ENCODE peak calls at places on chromosomes 5 and 9, in six cellular contexts. One of them, this sample, is unnamed.

GRCh38 chr5:68689010-68689409 is 404.8 kb upstream of the SLC30A5 start:
- DNase-seq in upper lobe of right lung: no peak
- DNase-seq in HCT116: no peak
- DNase-seq in Caco-2: no peak
- DNase-seq in type B pancreatic cell: no peak
- DNase-seq in CD8-positive, alpha-beta T cell: no peak
- DNase-seq in this sample: no peak

GRCh38 chr5:168967882-168968620 is 332.9 kb downstream of the SLIT3 start:
- DNase-seq in HCT116: no peak
- DNase-seq in type B pancreatic cell: no peak
- DNase-seq in upper lobe of right lung: no peak
- DNase-seq in Caco-2: no peak
- DNase-seq in CD8-positive, alpha-beta T cell: no peak
- DNase-seq in this sample: no peak

GRCh38 chr9:89478821-89479668 is 18.9 kb downstream of the SEMA4D start:
- DNase-seq in CD8-positive, alpha-beta T cell: no peak
- DNase-seq in Caco-2: no peak
- DNase-seq in type B pancreatic cell: no peak
- DNase-seq in HCT116: no peak
- DNase-seq in upper lobe of right lung: no peak
- DNase-seq in this sample: no peak

GRCh38 chr9:110180713-110181434 is 27.1 kb downstream of the C9orf152 start:
- DNase-seq in Caco-2: no peak
- DNase-seq in upper lobe of right lung: no peak
- DNase-seq in HCT116: no peak
- DNase-seq in type B pancreatic cell: no peak
- DNase-seq in CD8-positive, alpha-beta T cell: no peak
- DNase-seq in this sample: peak; percentile 55

GRCh38 chr5:60685700-60686099 is 14.3 kb downstream of the DEPDC1B start:
- DNase-seq in CD8-positive, alpha-beta T cell: no peak
- DNase-seq in upper lobe of right lung: no peak
- DNase-seq in type B pancreatic cell: no peak
- DNase-seq in Caco-2: no peak
- DNase-seq in HCT116: no peak
- DNase-seq in this sample: no peak

GRCh38 chr9:12759767-12760166 is 15.1 kb upstream of the LURAP1L start:
- DNase-seq in upper lobe of right lung: no peak
- DNase-seq in HCT116: no peak
- DNase-seq in Caco-2: no peak
- DNase-seq in CD8-positive, alpha-beta T cell: no peak
- DNase-seq in type B pancreatic cell: no peak
- DNase-seq in this sample: no peak

GRCh38 chr5:160398806-160399205 is 1.0 kb downstream of the FAM200C start:
- DNase-seq in CD8-positive, alpha-beta T cell: no peak
- DNase-seq in type B pancreatic cell: no peak
- DNase-seq in upper lobe of right lung: no peak
- DNase-seq in HCT116: no peak
- DNase-seq in Caco-2: no peak
- DNase-seq in this sample: no peak

GRCh38 chr5:131514316-131515275 is 120.4 kb downstream of the RAPGEF6 start:
- DNase-seq in type B pancreatic cell: no peak
- DNase-seq in Caco-2: no peak
- DNase-seq in CD8-positive, alpha-beta T cell: no peak
- DNase-seq in HCT116: no peak
- DNase-seq in upper lobe of right lung: no peak
- DNase-seq in this sample: no peak

GRCh38 chr5:66615136-66615535 is 18.9 kb downstream of the MAST4 start:
- DNase-seq in type B pancreatic cell: no peak
- DNase-seq in CD8-positive, alpha-beta T cell: no peak
- DNase-seq in HCT116: no peak
- DNase-seq in upper lobe of right lung: no peak
- DNase-seq in Caco-2: no peak
- DNase-seq in this sample: no peak

GRCh38 chr9:69089491-69089890 is 53.9 kb downstream of the FXN start:
- DNase-seq in Caco-2: no peak
- DNase-seq in HCT116: no peak
- DNase-seq in CD8-positive, alpha-beta T cell: no peak
- DNase-seq in type B pancreatic cell: no peak
- DNase-seq in upper lobe of right lung: no peak
- DNase-seq in this sample: no peak

GRCh38 chr5:33433303-33434255 is 7.2 kb upstream of the TARS1 start:
- DNase-seq in CD8-positive, alpha-beta T cell: no peak
- DNase-seq in upper lobe of right lung: no peak
- DNase-seq in Caco-2: no peak
- DNase-seq in type B pancreatic cell: no peak
- DNase-seq in HCT116: no peak
- DNase-seq in this sample: no peak

GRCh38 chr5:14414615-14415515 is 166.7 kb upstream of the OTULINL start:
- DNase-seq in type B pancreatic cell: no peak
- DNase-seq in upper lobe of right lung: no peak
- DNase-seq in Caco-2: no peak
- DNase-seq in HCT116: no peak
- DNase-seq in CD8-positive, alpha-beta T cell: no peak
- DNase-seq in this sample: no peak

GRCh38 chr9:70413427-70413797 is 1.0 kb downstream of the KLF9 start:
- DNase-seq in HCT116: no peak
- DNase-seq in upper lobe of right lung: no peak
- DNase-seq in CD8-positive, alpha-beta T cell: no peak
- DNase-seq in Caco-2: no peak
- DNase-seq in type B pancreatic cell: peak; percentile 79
- DNase-seq in this sample: no peak

GRCh38 chr5:54525226-54525625 is 7.7 kb downstream of the SNX18 start:
- DNase-seq in Caco-2: no peak
- DNase-seq in HCT116: no peak
- DNase-seq in type B pancreatic cell: no peak
- DNase-seq in upper lobe of right lung: no peak
- DNase-seq in CD8-positive, alpha-beta T cell: no peak
- DNase-seq in this sample: no peak

GRCh38 chr5:94691947-94692346 is 73.5 kb downstream of the SLF1 start:
- DNase-seq in upper lobe of right lung: no peak
- DNase-seq in HCT116: no peak
- DNase-seq in Caco-2: no peak
- DNase-seq in type B pancreatic cell: no peak
- DNase-seq in CD8-positive, alpha-beta T cell: no peak
- DNase-seq in this sample: no peak

GRCh38 chr9:38335686-38336085 is 56.8 kb upstream of the ALDH1B1 start:
- DNase-seq in Caco-2: no peak
- DNase-seq in HCT116: no peak
- DNase-seq in type B pancreatic cell: no peak
- DNase-seq in upper lobe of right lung: no peak
- DNase-seq in CD8-positive, alpha-beta T cell: no peak
- DNase-seq in this sample: no peak

GRCh38 chr5:31106742-31107546 is 86.5 kb upstream of the CDH6 start:
- DNase-seq in HCT116: no peak
- DNase-seq in CD8-positive, alpha-beta T cell: no peak
- DNase-seq in Caco-2: no peak
- DNase-seq in type B pancreatic cell: no peak
- DNase-seq in upper lobe of right lung: no peak
- DNase-seq in this sample: no peak

GRCh38 chr5:90161399-90161798 is 248.2 kb downstream of the CETN3 start:
- DNase-seq in type B pancreatic cell: no peak
- DNase-seq in upper lobe of right lung: peak; percentile 67
- DNase-seq in Caco-2: peak; percentile 59
- DNase-seq in CD8-positive, alpha-beta T cell: no peak
- DNase-seq in HCT116: peak; percentile 39
- DNase-seq in this sample: no peak

GRCh38 chr5:34410411-34411139 is 245.6 kb upstream of the RAI14 start:
- DNase-seq in type B pancreatic cell: no peak
- DNase-seq in HCT116: no peak
- DNase-seq in Caco-2: peak; percentile 87
- DNase-seq in CD8-positive, alpha-beta T cell: no peak
- DNase-seq in upper lobe of right lung: no peak
- DNase-seq in this sample: no peak

DNA sequence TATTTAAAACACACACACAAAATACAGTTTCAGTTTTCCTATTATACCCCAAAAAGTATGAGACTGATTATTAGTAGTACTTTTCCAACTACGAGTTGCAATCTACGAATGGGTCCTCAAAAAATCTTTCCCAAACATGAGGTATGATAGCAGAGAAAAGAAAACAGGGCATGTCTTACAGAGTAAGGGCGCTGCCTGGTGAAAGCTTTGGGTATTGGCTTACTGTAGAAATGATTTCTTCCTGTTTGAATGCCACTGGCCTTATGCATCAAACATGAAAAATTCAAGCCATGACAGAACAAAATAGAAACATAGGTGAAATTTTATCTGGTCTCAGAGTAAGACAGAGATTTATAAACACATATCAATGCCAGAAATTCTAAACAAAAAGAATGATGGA is 448.0 kb downstream of the SPOCK1 start:
- DNase-seq in HCT116: no peak
- DNase-seq in upper lobe of right lung: no peak
- DNase-seq in type B pancreatic cell: no peak
- DNase-seq in CD8-positive, alpha-beta T cell: no peak
- DNase-seq in Caco-2: no peak
- DNase-seq in this sample: no peak
- TF ChIP-seq CTCF in HCT116: peak; percentile 28
- TF ChIP-seq CTCF in upper lobe of right lung: no peak
- TF ChIP-seq CTCF in type B pancreatic cell: peak; percentile 54
- TF ChIP-seq CTCF in CD8-positive, alpha-beta T cell: no peak
- TF ChIP-seq CTCF in Caco-2: peak; percentile 29
- TF ChIP-seq CTCF in this sample: no peak

DNA sequence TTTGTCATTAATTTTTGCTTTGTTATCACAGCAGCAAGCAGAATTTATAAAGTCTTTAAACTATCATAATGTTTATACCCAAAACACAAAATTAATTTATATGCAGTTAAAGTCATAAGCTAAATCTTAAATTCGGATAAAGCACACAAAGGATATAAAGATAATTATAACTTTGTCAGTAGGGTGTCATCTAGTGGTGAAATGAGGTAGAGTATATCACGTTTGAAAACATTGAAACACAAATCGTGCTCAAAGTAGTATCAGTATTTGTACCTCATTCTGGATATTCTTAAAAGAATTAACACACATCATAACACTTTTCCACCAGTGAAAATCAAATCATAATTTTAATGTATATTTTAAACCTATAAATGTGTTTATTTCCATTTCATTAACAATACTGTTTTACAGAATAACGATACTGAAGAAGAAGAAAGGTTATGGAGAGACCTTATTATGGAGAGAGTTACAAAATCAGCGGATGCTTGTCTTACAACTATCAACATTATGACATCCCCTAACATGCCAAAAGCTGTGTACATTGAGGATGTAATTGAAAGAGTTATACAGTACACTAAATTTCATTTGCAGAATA is 129.5 kb downstream of the NIPBL start:
- DNase-seq in type B pancreatic cell: no peak
- DNase-seq in Caco-2: no peak
- DNase-seq in upper lobe of right lung: no peak
- DNase-seq in CD8-positive, alpha-beta T cell: no peak
- DNase-seq in HCT116: peak; percentile 7
- DNase-seq in this sample: no peak
- TF ChIP-seq CTCF in type B pancreatic cell: peak; percentile 77
- TF ChIP-seq CTCF in Caco-2: peak; percentile 45
- TF ChIP-seq CTCF in upper lobe of right lung: peak; percentile 66
- TF ChIP-seq CTCF in CD8-positive, alpha-beta T cell: peak; percentile 62
- TF ChIP-seq CTCF in HCT116: peak; percentile 71
- TF ChIP-seq CTCF in this sample: peak; percentile 47

DNA sequence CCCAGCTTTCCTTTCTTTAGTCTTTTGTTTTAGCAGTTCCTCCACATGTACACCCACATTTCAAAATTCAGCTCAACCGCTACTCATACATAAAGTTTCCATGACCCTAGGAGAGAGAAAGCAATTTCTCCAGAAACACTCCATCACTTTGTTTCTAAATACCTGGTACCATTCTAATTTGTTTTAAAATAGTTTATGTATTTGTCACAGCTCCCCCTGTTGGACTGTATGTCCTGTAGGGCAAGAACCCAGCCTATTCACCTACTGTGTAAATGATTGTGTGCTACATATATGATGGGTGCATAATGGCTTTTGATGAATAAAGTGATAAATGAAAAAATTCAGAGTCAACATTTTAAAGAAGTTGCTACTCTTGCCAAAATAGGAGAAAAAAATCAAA is 139.1 kb downstream of the COX7C start:
- DNase-seq in HCT116: no peak
- DNase-seq in Caco-2: no peak
- DNase-seq in upper lobe of right lung: no peak
- DNase-seq in CD8-positive, alpha-beta T cell: no peak
- DNase-seq in type B pancreatic cell: no peak
- DNase-seq in this sample: no peak
- TF ChIP-seq CTCF in HCT116: peak; percentile 49
- TF ChIP-seq CTCF in Caco-2: no peak
- TF ChIP-seq CTCF in upper lobe of right lung: no peak
- TF ChIP-seq CTCF in CD8-positive, alpha-beta T cell: no peak
- TF ChIP-seq CTCF in type B pancreatic cell: no peak
- TF ChIP-seq CTCF in this sample: no peak

GRCh38 chr9:133118568-133118967 is 2.5 kb downstream of the RALGDS start:
- DNase-seq in HCT116: no peak
- DNase-seq in upper lobe of right lung: no peak
- DNase-seq in Caco-2: no peak
- DNase-seq in type B pancreatic cell: no peak
- DNase-seq in CD8-positive, alpha-beta T cell: no peak
- DNase-seq in this sample: no peak

GRCh38 chr9:133116346-133117231 is 4.5 kb downstream of the RALGDS start:
- DNase-seq in type B pancreatic cell: no peak
- DNase-seq in upper lobe of right lung: peak; percentile 64
- DNase-seq in HCT116: no peak
- DNase-seq in Caco-2: no peak
- DNase-seq in CD8-positive, alpha-beta T cell: no peak
- DNase-seq in this sample: no peak

GRCh38 chr9:133118179-133118520 is 2.9 kb downstream of the RALGDS start:
- DNase-seq in CD8-positive, alpha-beta T cell: no peak
- DNase-seq in Caco-2: no peak
- DNase-seq in upper lobe of right lung: no peak
- DNase-seq in HCT116: no peak
- DNase-seq in type B pancreatic cell: no peak
- DNase-seq in this sample: no peak

GRCh38 chr9:133119039-133119438 is 2.0 kb downstream of the RALGDS start:
- DNase-seq in upper lobe of right lung: no peak
- DNase-seq in CD8-positive, alpha-beta T cell: no peak
- DNase-seq in Caco-2: no peak
- DNase-seq in type B pancreatic cell: no peak
- DNase-seq in HCT116: no peak
- DNase-seq in this sample: peak; percentile 47

DNA sequence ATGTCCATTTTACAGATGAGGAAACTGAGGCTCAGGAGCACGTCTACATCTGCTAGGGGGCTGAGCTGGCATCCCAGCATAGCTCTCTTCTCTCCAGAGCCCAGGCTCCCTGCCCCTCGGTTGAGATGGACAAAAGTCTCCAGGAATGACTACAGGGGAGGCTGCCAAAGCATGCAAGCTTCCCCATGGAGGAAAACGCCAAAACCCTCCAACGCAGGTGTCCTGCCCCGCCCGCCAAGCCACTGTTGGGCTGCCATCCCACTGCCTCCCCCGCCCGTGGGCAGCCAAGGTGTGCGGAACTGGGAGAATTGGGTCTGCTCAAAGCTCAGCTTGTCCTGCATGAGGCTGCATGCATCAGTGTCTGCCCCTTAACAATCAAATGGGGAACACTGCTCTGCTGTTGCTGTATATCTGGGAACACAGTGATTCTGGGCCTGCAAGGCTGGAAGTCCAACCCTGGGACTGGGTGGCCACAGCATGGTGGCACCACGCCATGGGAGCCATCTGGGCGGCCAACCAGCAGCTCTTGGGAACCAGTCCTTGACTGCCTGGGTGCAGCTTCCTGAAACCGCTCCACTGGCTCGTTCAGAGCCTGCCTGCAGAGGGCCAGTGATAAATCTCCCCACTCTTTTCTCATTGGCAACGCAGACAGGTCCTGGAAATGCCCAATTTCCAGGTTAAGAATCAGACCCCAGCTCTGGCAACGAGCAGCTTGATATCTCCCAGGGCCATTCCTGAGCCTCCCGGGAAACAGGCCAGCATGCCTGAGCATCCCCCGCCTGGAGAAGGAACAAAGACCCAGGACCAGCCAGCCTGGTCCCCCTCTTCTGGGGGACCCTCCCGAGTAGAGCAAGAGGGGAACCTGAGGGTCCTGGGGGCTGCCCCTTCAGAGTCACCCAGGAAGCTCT is 3.5 kb downstream of the RALGDS start:
- DNase-seq in CD8-positive, alpha-beta T cell: no peak
- DNase-seq in HCT116: no peak
- DNase-seq in type B pancreatic cell: no peak
- DNase-seq in Caco-2: no peak
- DNase-seq in upper lobe of right lung: no peak
- DNase-seq in this sample: no peak
- TF ChIP-seq CTCF in CD8-positive, alpha-beta T cell: no peak
- TF ChIP-seq CTCF in HCT116: no peak
- TF ChIP-seq CTCF in type B pancreatic cell: no peak
- TF ChIP-seq CTCF in Caco-2: no peak
- TF ChIP-seq CTCF in upper lobe of right lung: no peak
- TF ChIP-seq CTCF in this sample: no peak

This sample was measured in uterus.